ENCODE peak calls at places on chromosomes 5 and 9, in ten cellular contexts. V is brain microvascular endothelial cell; O is activated CD4-positive, alpha-beta T cell treated with anti-CD3 and anti-CD28 coated beads, Interleukin-2, amount 10 ng/mL, durations not matched to agents 7 days and 5 days; Y is posterior cingulate gyrus; Z is psoas muscle; S is ovary; M is cardiac septum; N is activated CD4-positive, CD25-positive, alpha-beta regulatory T cell; C is dorsolateral prefrontal cortex; P is caudate nucleus. G is an unnamed sample.

GRCh38 chr9:99878651-99879050 is 27.8 kb upstream of the STX17 start:
- DNase-seq in V (no peak), O (no peak), Y (no peak), Z (no peak), S (no peak), M (no peak), N (no peak), C (no peak), P (no peak), G (no peak)

GRCh38 chr9:72102520-72102919 is 42.1 kb upstream of the C9orf57 start:
- DNase-seq in V (no peak), O (no peak), Y (no peak), Z (no peak), S (no peak), M (no peak), N (no peak), C (no peak), P (no peak), G (no peak)

GRCh38 chr5:176771102-176771845 is 39.1 kb upstream of the UNC5A start:
- DNase-seq in V (no peak), O (no peak), Y (no peak), Z (no peak), S (no peak), M (peak; percentile 35), N (no peak), C (no peak), P (no peak), G (no peak)

GRCh38 chr5:169702726-169703481 is 65.8 kb downstream of the DOCK2 start:
- DNase-seq in V (no peak), O (no peak), Y (no peak), Z (no peak), S (no peak), M (no peak), N (no peak), C (no peak), P (no peak), G (no peak)

GRCh38 chr5:89437450-89438435 is 554.8 kb upstream of the MEF2C start:
- DNase-seq in V (peak; percentile 78), O (no peak), Y (no peak), Z (no peak), S (no peak), M (no peak), N (no peak), C (no peak), P (no peak), G (no peak)

GRCh38 chr9:91207889-91208651 is 153.6 kb downstream of the AUH start:
- DNase-seq in V (no peak), O (peak; percentile 36), Y (no peak), Z (no peak), S (no peak), M (no peak), N (no peak), C (no peak), P (no peak), G (no peak)

GRCh38 chr9:114677418-114677817 is 4.6 kb downstream of the TEX48 start:
- DNase-seq in V (peak; percentile 100), O (no peak), Y (no peak), Z (no peak), S (no peak), M (no peak), N (no peak), C (no peak), P (no peak), G (no peak)

GRCh38 chr5:146079695-146080361 is 25.5 kb downstream of the PLAC8L1 start:
- DNase-seq in V (no peak), O (peak; percentile 36), Y (no peak), Z (no peak), S (no peak), M (no peak), N (no peak), C (no peak), P (no peak), G (no peak)

GRCh38 chr9:70411930-70412677 is 2.4 kb downstream of the KLF9 start:
- DNase-seq in V (peak; percentile 75), O (peak; percentile 66), Y (peak; percentile 23), Z (peak; percentile 92), S (peak; percentile 73), M (peak; percentile 82), N (peak; percentile 43), C (peak; percentile 57), P (peak; percentile 50), G (peak; percentile 78)

GRCh38 chr5:30376848-30377247 is 816.6 kb upstream of the CDH6 start:
- DNase-seq in V (no peak), O (no peak), Y (no peak), Z (no peak), S (no peak), M (no peak), N (no peak), C (no peak), P (no peak), G (no peak)

GRCh38 chr5:132428147-132428482 is 58.6 kb downstream of the SLC22A5 start:
- DNase-seq in V (no peak), O (no peak), Y (no peak), Z (no peak), S (no peak), M (no peak), N (no peak), C (no peak), P (no peak), G (no peak)

GRCh38 chr9:2701070-2701469 is 16.2 kb upstream of the KCNV2 start:
- DNase-seq in V (no peak), O (no peak), Y (no peak), Z (no peak), S (no peak), M (no peak), N (no peak), C (no peak), P (no peak), G (no peak)

GRCh38 chr5:154712518-154713437 is 42.4 kb upstream of the LARP1 start:
- DNase-seq in V (no peak), O (no peak), Y (no peak), Z (no peak), S (no peak), M (no peak), N (no peak), C (no peak), P (no peak), G (no peak)

GRCh38 chr5:171340491-171340890 is 31.4 kb downstream of the TLX3 start:
- DNase-seq in V (no peak), O (no peak), Y (no peak), Z (no peak), S (no peak), M (no peak), N (no peak), C (no peak), P (no peak), G (no peak)

G was measured in uterus.